ENCODE peak calls at places on chromosomes 3 and 15, in eight cellular contexts. One of them, this sample, is unnamed.

GRCh38 chr3:50563867-50564266 is 3.7 kb downstream of the C3orf18 start:
- DNase-seq in CD4-positive, alpha-beta T cell: no peak
- DNase-seq in transverse colon: no peak
- DNase-seq in left colon: no peak
- DNase-seq in aorta: no peak
- DNase-seq in activated gamma-delta T cell treated with Interleukin-2 at 50 U/mL for 16 hours: no peak
- DNase-seq in COR-L47: no peak
- DNase-seq in HEK293T: no peak
- DNase-seq in this sample: no peak

GRCh38 chr3:126926684-126927404 is 56.1 kb upstream of the PLXNA1 start:
- DNase-seq in CD4-positive, alpha-beta T cell: no peak
- DNase-seq in left colon: no peak
- DNase-seq in HEK293T: no peak
- DNase-seq in activated gamma-delta T cell treated with Interleukin-2 at 50 U/mL for 16 hours: no peak
- DNase-seq in transverse colon: no peak
- DNase-seq in COR-L47: no peak
- DNase-seq in aorta: peak; percentile 90
- DNase-seq in this sample: no peak

GRCh38 chr3:72044231-72044935 is 259.4 kb upstream of the PROK2 start:
- DNase-seq in HEK293T: no peak
- DNase-seq in transverse colon: no peak
- DNase-seq in left colon: no peak
- DNase-seq in CD4-positive, alpha-beta T cell: no peak
- DNase-seq in COR-L47: no peak
- DNase-seq in aorta: no peak
- DNase-seq in activated gamma-delta T cell treated with Interleukin-2 at 50 U/mL for 16 hours: no peak
- DNase-seq in this sample: no peak

GRCh38 chr3:133487920-133488540 is 85.5 kb upstream of the CDV3 start:
- DNase-seq in left colon: no peak
- DNase-seq in transverse colon: no peak
- DNase-seq in COR-L47: no peak
- DNase-seq in HEK293T: no peak
- DNase-seq in aorta: no peak
- DNase-seq in activated gamma-delta T cell treated with Interleukin-2 at 50 U/mL for 16 hours: peak; percentile 49
- DNase-seq in CD4-positive, alpha-beta T cell: peak; percentile 38
- DNase-seq in this sample: no peak

GRCh38 chr3:14210843-14211594 is 32.4 kb downstream of the LSM3 start:
- DNase-seq in COR-L47: no peak
- DNase-seq in CD4-positive, alpha-beta T cell: no peak
- DNase-seq in activated gamma-delta T cell treated with Interleukin-2 at 50 U/mL for 16 hours: no peak
- DNase-seq in left colon: no peak
- DNase-seq in transverse colon: no peak
- DNase-seq in HEK293T: no peak
- DNase-seq in aorta: no peak
- DNase-seq in this sample: no peak

GRCh38 chr3:118239253-118239652 is 795.4 kb downstream of the IGSF11 start:
- DNase-seq in aorta: no peak
- DNase-seq in activated gamma-delta T cell treated with Interleukin-2 at 50 U/mL for 16 hours: no peak
- DNase-seq in HEK293T: no peak
- DNase-seq in left colon: no peak
- DNase-seq in CD4-positive, alpha-beta T cell: no peak
- DNase-seq in COR-L47: no peak
- DNase-seq in transverse colon: no peak
- DNase-seq in this sample: no peak

GRCh38 chr3:12947504-12948369 is 106.4 kb upstream of the RPL32 start:
- DNase-seq in transverse colon: peak; percentile 74
- DNase-seq in activated gamma-delta T cell treated with Interleukin-2 at 50 U/mL for 16 hours: no peak
- DNase-seq in CD4-positive, alpha-beta T cell: no peak
- DNase-seq in HEK293T: peak; percentile 27
- DNase-seq in aorta: peak; percentile 75
- DNase-seq in left colon: peak; percentile 84
- DNase-seq in COR-L47: no peak
- DNase-seq in this sample: peak; percentile 62

GRCh38 chr3:128176270-128176831 is 23.1 kb downstream of the EEFSEC start:
- DNase-seq in transverse colon: no peak
- DNase-seq in activated gamma-delta T cell treated with Interleukin-2 at 50 U/mL for 16 hours: no peak
- DNase-seq in COR-L47: no peak
- DNase-seq in aorta: no peak
- DNase-seq in left colon: no peak
- DNase-seq in HEK293T: no peak
- DNase-seq in CD4-positive, alpha-beta T cell: no peak
- DNase-seq in this sample: no peak

GRCh38 chr3:197348014-197348413 is 49.6 kb upstream of the DLG1 start:
- DNase-seq in left colon: no peak
- DNase-seq in CD4-positive, alpha-beta T cell: no peak
- DNase-seq in HEK293T: no peak
- DNase-seq in transverse colon: no peak
- DNase-seq in COR-L47: no peak
- DNase-seq in activated gamma-delta T cell treated with Interleukin-2 at 50 U/mL for 16 hours: no peak
- DNase-seq in aorta: no peak
- DNase-seq in this sample: no peak

GRCh38 chr15:92415639-92416297 is 22.1 kb downstream of the ST8SIA2 start:
- DNase-seq in transverse colon: no peak
- DNase-seq in HEK293T: no peak
- DNase-seq in COR-L47: no peak
- DNase-seq in left colon: no peak
- DNase-seq in activated gamma-delta T cell treated with Interleukin-2 at 50 U/mL for 16 hours: no peak
- DNase-seq in CD4-positive, alpha-beta T cell: no peak
- DNase-seq in aorta: no peak
- DNase-seq in this sample: no peak

This sample was measured in Peyer's patch.